ENCODE peak calls at places on chromosomes 5 and 9, in nine cellular contexts. One of them, this sample, is unnamed. For H3K4me1, the result is how much of the 10 kb centered on the place peaks cover.

GRCh38 chr5:78734094-78734845 is 85.7 kb upstream of the LHFPL2 start:
- DNase-seq in body of pancreas: no peak
- DNase-seq in Peyer's patch: no peak
- DNase-seq in endodermal cell: no peak
- DNase-seq in H9: no peak
- DNase-seq in A549: no peak
- DNase-seq in tibial artery: no peak
- DNase-seq in K562: no peak
- DNase-seq in prostate gland: no peak
- DNase-seq in this sample: no peak

GRCh38 chr5:53261245-53261644 is 151.7 kb upstream of the MOCS2 start:
- DNase-seq in body of pancreas: no peak
- DNase-seq in Peyer's patch: no peak
- DNase-seq in endodermal cell: no peak
- DNase-seq in H9: no peak
- DNase-seq in A549: no peak
- DNase-seq in tibial artery: no peak
- DNase-seq in K562: no peak
- DNase-seq in prostate gland: no peak
- DNase-seq in this sample: no peak

GRCh38 chr5:36457511-36458260 is 148.7 kb upstream of the SLC1A3 start:
- DNase-seq in body of pancreas: no peak
- DNase-seq in Peyer's patch: no peak
- DNase-seq in endodermal cell: no peak
- DNase-seq in H9: no peak
- DNase-seq in A549: no peak
- DNase-seq in tibial artery: no peak
- DNase-seq in K562: no peak
- DNase-seq in prostate gland: no peak
- DNase-seq in this sample: no peak

GRCh38 chr9:1454211-1454979 is 404.2 kb downstream of the DMRT2 start:
- DNase-seq in body of pancreas: no peak
- DNase-seq in Peyer's patch: no peak
- DNase-seq in endodermal cell: no peak
- DNase-seq in H9: no peak
- DNase-seq in A549: no peak
- DNase-seq in tibial artery: no peak
- DNase-seq in K562: no peak
- DNase-seq in prostate gland: no peak
- DNase-seq in this sample: no peak

GRCh38 chr5:23089316-23089715 is 236.2 kb upstream of the CDH12 start:
- DNase-seq in body of pancreas: no peak
- DNase-seq in Peyer's patch: no peak
- DNase-seq in endodermal cell: no peak
- DNase-seq in H9: no peak
- DNase-seq in A549: no peak
- DNase-seq in tibial artery: no peak
- DNase-seq in K562: no peak
- DNase-seq in prostate gland: no peak
- DNase-seq in this sample: no peak

GRCh38 chr9:120385606-120386389 is 194.2 kb downstream of the CDK5RAP2 start:
- DNase-seq in body of pancreas: no peak
- DNase-seq in Peyer's patch: no peak
- DNase-seq in endodermal cell: no peak
- DNase-seq in H9: no peak
- DNase-seq in A549: no peak
- DNase-seq in tibial artery: no peak
- DNase-seq in K562: no peak
- DNase-seq in prostate gland: no peak
- DNase-seq in this sample: no peak

GRCh38 chr9:19114680-19115270 is 12.1 kb upstream of the HAUS6 start:
- DNase-seq in body of pancreas: no peak
- DNase-seq in Peyer's patch: no peak
- DNase-seq in endodermal cell: no peak
- DNase-seq in H9: no peak
- DNase-seq in A549: no peak
- DNase-seq in tibial artery: no peak
- DNase-seq in K562: no peak
- DNase-seq in prostate gland: no peak
- DNase-seq in this sample: no peak

GRCh38 chr5:77073667-77074066 is 13.4 kb downstream of the ZBED3 start:
- DNase-seq in body of pancreas: no peak
- DNase-seq in Peyer's patch: no peak
- DNase-seq in endodermal cell: no peak
- DNase-seq in H9: no peak
- DNase-seq in A549: no peak
- DNase-seq in tibial artery: no peak
- DNase-seq in K562: peak
- DNase-seq in prostate gland: no peak
- DNase-seq in this sample: no peak

GRCh38 chr5:9617191-9617590 is 13.0 kb downstream of the TAS2R1 start:
- DNase-seq in body of pancreas: no peak
- DNase-seq in Peyer's patch: no peak
- DNase-seq in endodermal cell: peak
- DNase-seq in H9: no peak
- DNase-seq in A549: no peak
- DNase-seq in tibial artery: no peak
- DNase-seq in K562: no peak
- DNase-seq in prostate gland: no peak
- DNase-seq in this sample: no peak

GRCh38 chr9:15999422-16000339 is 446.8 kb downstream of the CCDC171 start:
- DNase-seq in body of pancreas: peak
- DNase-seq in Peyer's patch: no peak
- DNase-seq in endodermal cell: no peak
- DNase-seq in H9: no peak
- DNase-seq in A549: peak
- DNase-seq in tibial artery: no peak
- DNase-seq in K562: no peak
- DNase-seq in prostate gland: no peak
- DNase-seq in this sample: no peak

GRCh38 chr5:35838370-35839042 is 18.2 kb upstream of the IL7R start:
- DNase-seq in body of pancreas: no peak
- DNase-seq in Peyer's patch: no peak
- DNase-seq in endodermal cell: no peak
- DNase-seq in H9: no peak
- DNase-seq in A549: no peak
- DNase-seq in tibial artery: no peak
- DNase-seq in K562: no peak
- DNase-seq in prostate gland: no peak
- DNase-seq in this sample: no peak

GRCh38 chr9:135839516-135839915 is 67.8 kb downstream of the CAMSAP1 start:
- DNase-seq in body of pancreas: no peak
- DNase-seq in Peyer's patch: no peak
- DNase-seq in endodermal cell: no peak
- DNase-seq in H9: no peak
- DNase-seq in A549: no peak
- DNase-seq in tibial artery: no peak
- DNase-seq in K562: no peak
- DNase-seq in prostate gland: no peak
- DNase-seq in this sample: no peak

GRCh38 chr5:59760798-59761348 is 132.7 kb downstream of the PDE4D start:
- DNase-seq in body of pancreas: no peak
- DNase-seq in Peyer's patch: peak
- DNase-seq in endodermal cell: no peak
- DNase-seq in H9: no peak
- DNase-seq in A549: no peak
- DNase-seq in tibial artery: no peak
- DNase-seq in K562: no peak
- DNase-seq in prostate gland: no peak
- DNase-seq in this sample: no peak

GRCh38 chr5:111254613-111255012 is 30.4 kb downstream of the CAMK4 start:
- DNase-seq in body of pancreas: no peak
- DNase-seq in Peyer's patch: no peak
- DNase-seq in endodermal cell: no peak
- DNase-seq in H9: no peak
- DNase-seq in A549: no peak
- DNase-seq in tibial artery: no peak
- DNase-seq in K562: no peak
- DNase-seq in prostate gland: no peak
- DNase-seq in this sample: no peak

GRCh38 chr9:16726718-16727451 is 143.6 kb downstream of the BNC2 start:
- DNase-seq in body of pancreas: peak
- DNase-seq in Peyer's patch: peak
- DNase-seq in endodermal cell: peak
- DNase-seq in H9: peak
- DNase-seq in A549: peak
- DNase-seq in tibial artery: peak
- DNase-seq in K562: no peak
- DNase-seq in prostate gland: peak
- DNase-seq in this sample: peak

DNA sequence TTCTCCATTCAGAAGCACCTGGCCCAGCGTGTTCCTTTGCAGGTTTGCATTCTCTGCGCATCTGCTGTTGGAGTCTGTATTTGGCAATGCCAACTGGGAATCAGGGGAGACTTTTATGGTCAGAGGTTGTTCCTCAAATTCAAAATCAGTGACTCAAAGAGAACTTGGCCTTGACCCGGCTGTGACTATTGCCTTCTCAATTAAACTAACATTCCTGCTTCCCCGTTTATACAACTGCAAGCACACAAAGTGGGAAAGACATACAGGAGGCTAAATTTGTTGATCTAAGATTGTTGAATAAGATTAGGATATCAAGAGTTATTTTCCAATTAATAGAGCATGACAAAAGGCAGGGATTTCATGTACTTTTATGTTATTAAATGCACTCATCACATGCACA is 402.4 kb upstream of the IRX2 start:
- DNase-seq in body of pancreas: no peak
- DNase-seq in Peyer's patch: no peak
- DNase-seq in endodermal cell: no peak
- DNase-seq in H9: no peak
- DNase-seq in A549: no peak
- DNase-seq in tibial artery: no peak
- DNase-seq in K562: no peak
- DNase-seq in prostate gland: no peak
- DNase-seq in this sample: no peak
- TF ChIP-seq CTCF in body of pancreas: no peak
- TF ChIP-seq CTCF in Peyer's patch: no peak
- TF ChIP-seq CTCF in endodermal cell: no peak
- TF ChIP-seq CTCF in H9: no peak
- TF ChIP-seq CTCF in A549: no peak
- TF ChIP-seq CTCF in tibial artery: no peak
- TF ChIP-seq CTCF in K562: no peak
- TF ChIP-seq CTCF in prostate gland: no peak
- TF ChIP-seq CTCF in this sample: no peak

DNA sequence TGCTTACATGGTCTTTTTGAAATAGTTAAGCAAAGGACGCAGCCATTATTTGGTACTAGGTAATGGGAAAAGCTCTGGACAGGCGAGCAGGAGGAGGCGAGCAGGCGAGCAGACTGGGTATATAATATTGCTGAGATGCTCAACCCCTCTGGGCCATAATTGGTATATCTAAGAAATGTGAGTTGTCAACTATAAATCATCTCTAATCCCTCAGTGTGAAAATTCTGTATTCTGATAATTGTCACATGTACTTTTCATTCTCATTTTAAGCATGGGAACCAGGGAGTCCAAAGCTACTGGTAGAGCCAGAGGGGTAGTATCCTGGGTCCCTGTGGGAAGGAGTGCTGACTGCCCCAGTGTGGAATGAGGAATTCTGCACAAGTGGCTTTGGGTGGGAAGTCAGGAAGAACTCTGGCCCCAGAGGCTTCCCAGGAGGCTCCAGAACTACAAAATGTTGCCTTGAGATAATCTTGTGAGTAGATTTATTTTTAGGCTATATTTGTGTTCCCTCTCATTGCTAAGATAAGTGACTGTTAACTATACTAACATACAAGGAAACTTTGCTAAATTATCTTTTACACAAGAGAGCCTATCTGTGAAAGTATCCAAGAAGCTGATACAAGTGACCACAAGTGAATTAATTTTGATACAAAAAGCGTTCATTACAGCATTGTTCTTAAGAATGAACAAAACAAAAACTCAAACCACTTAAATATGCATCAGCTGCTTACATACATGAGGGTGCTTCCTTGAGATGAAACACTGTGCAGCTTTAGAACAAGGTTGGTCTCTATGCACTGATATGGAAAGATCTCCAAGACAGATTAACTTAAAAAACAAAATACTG is 70.5 kb upstream of the TNFAIP8 start:
- DNase-seq in body of pancreas: no peak
- DNase-seq in Peyer's patch: no peak
- DNase-seq in endodermal cell: no peak
- DNase-seq in H9: no peak
- DNase-seq in A549: no peak
- DNase-seq in tibial artery: peak
- DNase-seq in K562: no peak
- DNase-seq in prostate gland: no peak
- DNase-seq in this sample: no peak
- H3K4me1 ChIP-seq in body of pancreas: half or more
- H3K4me1 ChIP-seq in Peyer's patch: under half
- H3K4me1 ChIP-seq in endodermal cell: under half
- H3K4me1 ChIP-seq in H9: under half
- H3K4me1 ChIP-seq in A549: half or more
- H3K4me1 ChIP-seq in tibial artery: under half
- H3K4me1 ChIP-seq in K562: half or more
- H3K4me1 ChIP-seq in prostate gland: under half
- H3K4me1 ChIP-seq in this sample: under half

GRCh38 chr5:40406426-40407211 is 273.1 kb upstream of the PTGER4 start:
- DNase-seq in body of pancreas: peak
- DNase-seq in Peyer's patch: peak
- DNase-seq in endodermal cell: no peak
- DNase-seq in H9: no peak
- DNase-seq in A549: no peak
- DNase-seq in tibial artery: no peak
- DNase-seq in K562: no peak
- DNase-seq in prostate gland: no peak
- DNase-seq in this sample: no peak
- TF ChIP-seq CTCF in body of pancreas: no peak
- TF ChIP-seq CTCF in Peyer's patch: no peak
- TF ChIP-seq CTCF in endodermal cell: no peak
- TF ChIP-seq CTCF in H9: no peak
- TF ChIP-seq CTCF in A549: no peak
- TF ChIP-seq CTCF in tibial artery: no peak
- TF ChIP-seq CTCF in K562: no peak
- TF ChIP-seq CTCF in prostate gland: no peak
- TF ChIP-seq CTCF in this sample: no peak

GRCh38 chr5:115542651-115543364 is 1.8 kb downstream of the FEM1C start:
- DNase-seq in body of pancreas: no peak
- DNase-seq in Peyer's patch: no peak
- DNase-seq in endodermal cell: no peak
- DNase-seq in H9: no peak
- DNase-seq in A549: no peak
- DNase-seq in tibial artery: no peak
- DNase-seq in K562: no peak
- DNase-seq in prostate gland: no peak
- DNase-seq in this sample: peak
- H3K4me1 ChIP-seq in body of pancreas: under half
- H3K4me1 ChIP-seq in Peyer's patch: under half
- H3K4me1 ChIP-seq in endodermal cell: under half
- H3K4me1 ChIP-seq in H9: under half
- H3K4me1 ChIP-seq in A549: under half
- H3K4me1 ChIP-seq in tibial artery: under half
- H3K4me1 ChIP-seq in K562: under half
- H3K4me1 ChIP-seq in prostate gland: under half
- H3K4me1 ChIP-seq in this sample: under half